ENCODE peak calls at places on chromosomes 13 and 19, in six cellular contexts. Z is HuH-7, N is tibial artery, V is A549, H is non-pigmented ciliary epithelial cell, B is left ventricle myocardium inferior. X is an unnamed sample.
A peak's percentile ranks its signal among the peaks of the same experiment; 100 is the strongest.

GRCh38 chr19:50414850-50415660 is 3.7 kb upstream of the SPIB start:
- DNase-seq in H (no peak), Z (peak; percentile 87), V (peak; percentile 86), B (peak; percentile 75), N (peak; percentile 79), X (no peak)

GRCh38 chr19:35442091-35442490 is 6.0 kb upstream of the FFAR2 start:
- DNase-seq in N (no peak), Z (no peak), V (no peak), B (no peak), H (no peak), X (no peak)

GRCh38 chr19:50833802-50834167 is 411 bp upstream of the KLK15 start:
- DNase-seq in Z (no peak), N (no peak), V (no peak), B (no peak), H (no peak), X (no peak)

GRCh38 chr13:30744056-30744684 is 8.8 kb downstream of the ALOX5AP start:
- DNase-seq in N (no peak), H (no peak), Z (no peak), B (no peak), V (peak; percentile 35), X (no peak)

GRCh38 chr13:48661112-48661511 is 7.4 kb downstream of the CYSLTR2 start:
- DNase-seq in H (no peak), N (no peak), V (no peak), Z (no peak), B (no peak), X (no peak)

GRCh38 chr19:38004505-38005223 is 97.7 kb downstream of the SIPA1L3 start:
- DNase-seq in B (peak; percentile 77), Z (peak; percentile 78), V (peak; percentile 90), H (peak; percentile 96), N (peak; percentile 91), X (peak; percentile 71)

GRCh38 chr13:29859971-29860370 is 9.6 kb upstream of the UBL3 start:
- DNase-seq in V (no peak), N (no peak), Z (no peak), H (no peak), B (no peak), X (no peak)

GRCh38 chr13:49669735-49670309 is 21.5 kb downstream of the EBPL start:
- DNase-seq in B (no peak), H (no peak), N (no peak), V (peak; percentile 73), Z (peak; percentile 66), X (no peak)

GRCh38 chr13:77360032-77360431 is 33.1 kb upstream of the MYCBP2 start:
- DNase-seq in V (no peak), B (no peak), H (no peak), N (no peak), Z (no peak), X (no peak)

GRCh38 chr19:13102666-13103584 is at the start of gene LYL1:
- DNase-seq in Z (peak; percentile 95), V (peak; percentile 18), B (peak; percentile 87), H (no peak), N (peak; percentile 86), X (no peak)

GRCh38 chr13:25943666-25944065 is 108.2 kb downstream of the SHISA2 start:
- DNase-seq in V (no peak), H (no peak), B (no peak), Z (peak; percentile 8), N (no peak), X (no peak)

GRCh38 chr13:44125943-44126469 is 246.3 kb downstream of the LACC1 start:
- DNase-seq in H (no peak), Z (no peak), N (no peak), B (no peak), V (no peak), X (no peak)

GRCh38 chr19:4844348-4845179 is 13.1 kb upstream of the TICAM1 start:
- DNase-seq in Z (no peak), N (no peak), H (no peak), V (peak; percentile 56), B (peak; percentile 70), X (no peak)

GRCh38 chr13:26449063-26449848 is 108.2 kb upstream of the WASF3 start:
- DNase-seq in V (no peak), N (no peak), H (no peak), Z (no peak), B (no peak), X (no peak)

GRCh38 chr19:35127871-35128270 is 7.0 kb downstream of the LGI4 start:
- DNase-seq in H (no peak), N (no peak), V (no peak), Z (no peak), B (no peak), X (no peak)

GRCh38 chr13:101714195-101714594 is 261.7 kb downstream of the ITGBL1 start:
- DNase-seq in B (no peak), N (no peak), V (no peak), H (no peak), Z (no peak), X (no peak)

GRCh38 chr13:50152224-50152623 is 137.0 kb downstream of the KCNRG start:
- DNase-seq in H (no peak), Z (no peak), B (no peak), N (no peak), V (no peak), X (no peak)